ENCODE peak calls at places on chromosomes 1 and 21, in five cellular contexts. W is fibroblast of lung, D is BJ, Q is pancreas, Y is mesenchymal stem cell. K is an unnamed sample.

GRCh38 chr1:93033029-93033428 is 46.1 kb upstream of the MTF2 start:
- DNase-seq in D (no peak), W (no peak), Y (peak), Q (no peak), K (no peak)

GRCh38 chr1:202923533-202923932 is 3.5 kb downstream of the KLHL12 start:
- DNase-seq in Q (no peak), D (no peak), W (no peak), Y (no peak), K (no peak)

GRCh38 chr1:44270666-44271628 is 57.7 kb downstream of the DMAP1 start:
- DNase-seq in W (no peak), D (no peak), Q (no peak), Y (no peak), K (no peak)

GRCh38 chr21:44052830-44053226 is 40.7 kb downstream of the TRAPPC10 start:
- DNase-seq in Y (no peak), Q (peak), D (no peak), W (no peak), K (no peak)

GRCh38 chr1:41626146-41626545 is 141.7 kb upstream of the EDN2 start:
- DNase-seq in D (no peak), Y (no peak), Q (no peak), W (peak), K (no peak)

GRCh38 chr1:213110349-213111300 is 59.6 kb downstream of the RPS6KC1 start:
- DNase-seq in D (no peak), Y (no peak), W (no peak), Q (no peak), K (no peak)

GRCh38 chr1:22118291-22118992 is 24.5 kb downstream of the WNT4 start:
- DNase-seq in Y (no peak), W (no peak), D (no peak), Q (no peak), K (no peak)

GRCh38 chr1:243559575-243560172 is 290.4 kb downstream of the AKT3 start:
- DNase-seq in D (no peak), W (peak), Q (no peak), Y (peak), K (no peak)

GRCh38 chr1:219132939-219133338 is 40.7 kb upstream of the LYPLAL1 start:
- DNase-seq in W (no peak), Y (no peak), D (no peak), Q (no peak), K (no peak)

GRCh38 chr21:45379901-45380330 is 25.0 kb upstream of the COL18A1 start:
- DNase-seq in Q (no peak), D (no peak), W (no peak), Y (no peak), K (no peak)

GRCh38 chr21:46239817-46240325 is 11.3 kb upstream of the LSS start:
- DNase-seq in W (no peak), Q (no peak), Y (no peak), D (no peak), K (no peak)

GRCh38 chr21:17679002-17679600 is 66.4 kb upstream of the BTG3 start:
- DNase-seq in Y (peak), D (peak), W (peak), Q (no peak), K (peak)

GRCh38 chr1:106964505-106964904 is 92.0 kb upstream of the PRMT6 start:
- DNase-seq in D (no peak), Y (no peak), Q (no peak), W (no peak), K (no peak)

GRCh38 chr1:115474166-115474565 is 136.1 kb upstream of the NGF start:
- DNase-seq in D (no peak), Q (no peak), Y (no peak), W (no peak), K (no peak)

GRCh38 chr1:10979483-10979920 is 33.0 kb upstream of the TARDBP start:
- DNase-seq in Q (no peak), D (no peak), Y (no peak), W (peak), K (no peak)

GRCh38 chr1:66490817-66491216 is 43.1 kb upstream of the SGIP1 start:
- DNase-seq in Y (peak), W (no peak), Q (no peak), D (no peak), K (no peak)

GRCh38 chr1:204873176-204873575 is 2.5 kb downstream of the NFASC start:
- DNase-seq in D (no peak), Y (no peak), Q (no peak), W (no peak), K (no peak)

GRCh38 chr1:65197636-65198035 is 49.6 kb downstream of the AK4 start:
- DNase-seq in Y (no peak), D (no peak), W (no peak), Q (no peak), K (no peak)

GRCh38 chr1:228348708-228349467 is 57.7 kb downstream of the TRIM11 start:
- DNase-seq in Q (peak), W (no peak), Y (no peak), D (no peak), K (no peak)

GRCh38 chr1:60697204-60697994 is 385.0 kb upstream of the NFIA start:
- DNase-seq in D (no peak), Q (no peak), Y (no peak), W (peak), K (no peak)

GRCh38 chr1:192732787-192733186 is 76.1 kb upstream of the RGS2 start:
- DNase-seq in D (no peak), Q (no peak), Y (no peak), W (no peak), K (no peak)

GRCh38 chr1:159010398-159010797 is 691 bp downstream of the IFI16 start:
- DNase-seq in D (no peak), Q (no peak), W (no peak), Y (no peak), K (no peak)

GRCh38 chr1:30929135-30929889 is 20.8 kb upstream of the SDC3 start:
- DNase-seq in Y (peak), Q (no peak), W (peak), D (no peak), K (no peak)

DNA sequence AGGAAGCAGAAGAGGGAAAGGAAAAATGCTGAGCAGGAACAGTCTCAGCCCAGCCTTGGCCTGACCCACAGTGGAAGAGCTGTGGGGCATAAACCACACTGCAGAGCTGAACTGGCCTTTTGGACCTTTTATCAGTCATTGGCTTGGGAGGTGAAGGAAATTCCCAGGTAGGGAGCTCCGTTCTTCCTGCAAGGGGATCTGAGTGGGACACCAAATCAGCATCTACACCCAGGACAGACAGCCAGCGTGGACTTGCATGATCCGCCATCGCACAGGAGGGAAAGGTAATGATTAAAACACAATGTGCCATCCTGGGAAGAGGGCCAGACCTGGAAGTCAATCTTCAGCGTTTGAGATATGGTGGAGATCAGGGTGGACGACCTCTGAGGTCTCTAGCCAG is 1.2 kb upstream of the MTFR1L start:
- DNase-seq in Q (no peak), W (no peak), D (no peak), Y (no peak), K (no peak)
- H3K4me3 ChIP-seq in Q (no peak), W (no peak), D (no peak), Y (no peak), K (peak)

GRCh38 chr1:180225403-180225802 is 4.7 kb upstream of the LHX4 start:
- DNase-seq in Y (no peak), W (no peak), D (no peak), Q (no peak), K (no peak)

GRCh38 chr1:180230416-180230790 is 339 bp downstream of the LHX4 start:
- DNase-seq in Q (no peak), Y (no peak), D (no peak), W (no peak), K (no peak)

GRCh38 chr1:180229483-180230415 is at the start of gene LHX4:
- DNase-seq in W (peak), D (no peak), Y (peak), Q (peak), K (no peak)

GRCh38 chr1:180228648-180229482 is 1.2 kb upstream of the LHX4 start:
- DNase-seq in D (no peak), W (no peak), Q (no peak), Y (peak), K (no peak)

DNA sequence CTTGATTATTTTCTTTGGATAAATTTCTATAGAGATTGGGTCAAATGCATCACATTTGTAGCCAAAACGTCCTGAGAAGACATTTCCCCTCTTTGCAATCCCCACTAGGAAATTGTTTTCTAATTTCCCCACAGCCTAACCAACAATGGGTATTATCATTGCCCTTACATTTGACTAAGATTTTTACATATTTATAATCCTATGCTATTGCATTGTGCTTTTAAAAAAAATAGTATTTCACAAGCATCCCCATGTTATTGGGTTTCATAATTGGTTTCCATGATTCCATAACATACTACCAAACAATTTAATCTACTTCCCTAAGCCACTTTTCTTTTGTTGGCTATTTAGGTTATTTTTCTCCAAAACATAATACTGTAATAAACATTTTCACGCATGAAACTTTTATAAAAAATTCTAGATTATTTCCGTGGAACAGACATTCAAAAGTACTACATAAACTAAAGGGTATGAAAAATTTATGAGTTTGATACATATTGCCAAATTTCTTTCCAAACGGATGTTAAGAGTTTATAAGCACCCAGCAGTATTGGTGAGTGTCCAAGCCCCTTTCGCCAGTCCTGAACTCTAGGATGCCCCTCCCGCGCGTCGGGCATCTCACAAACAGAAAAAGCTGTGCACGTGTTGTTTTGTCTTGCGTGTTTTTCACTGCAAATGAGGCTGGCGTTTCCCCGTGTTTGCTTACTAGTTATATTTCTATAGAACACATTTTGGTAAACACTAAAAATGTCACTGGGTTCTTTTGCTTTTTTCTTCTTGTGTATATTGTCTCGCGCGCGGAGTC is 2.0 kb upstream of the LHX4 start:
- DNase-seq in D (no peak), W (no peak), Q (no peak), Y (no peak), K (no peak)
- H3K4me3 ChIP-seq in D (no peak), W (no peak), Q (no peak), Y (no peak), K (no peak)

GRCh38 chr21:41778974-41779600 is 12.2 kb upstream of the RIPK4 start:
- DNase-seq in Q (no peak), Y (no peak), D (no peak), W (no peak), K (no peak)

GRCh38 chr21:41779659-41780058 is 12.8 kb upstream of the RIPK4 start:
- DNase-seq in W (no peak), Q (no peak), Y (no peak), D (no peak), K (no peak)

GRCh38 chr21:41780337-41781046 is 13.6 kb upstream of the RIPK4 start:
- DNase-seq in Y (no peak), Q (no peak), W (no peak), D (no peak), K (no peak)

GRCh38 chr21:41776778-41777177 is 9.9 kb upstream of the RIPK4 start:
- DNase-seq in D (no peak), Q (no peak), W (no peak), Y (no peak), K (no peak)

GRCh38 chr21:41777934-41778815 is 11.3 kb upstream of the RIPK4 start:
- DNase-seq in Q (peak), Y (peak), D (no peak), W (peak), K (peak)
- H3K4me3 ChIP-seq in Q (no peak), Y (no peak), D (no peak), W (no peak), K (no peak)

DNA sequence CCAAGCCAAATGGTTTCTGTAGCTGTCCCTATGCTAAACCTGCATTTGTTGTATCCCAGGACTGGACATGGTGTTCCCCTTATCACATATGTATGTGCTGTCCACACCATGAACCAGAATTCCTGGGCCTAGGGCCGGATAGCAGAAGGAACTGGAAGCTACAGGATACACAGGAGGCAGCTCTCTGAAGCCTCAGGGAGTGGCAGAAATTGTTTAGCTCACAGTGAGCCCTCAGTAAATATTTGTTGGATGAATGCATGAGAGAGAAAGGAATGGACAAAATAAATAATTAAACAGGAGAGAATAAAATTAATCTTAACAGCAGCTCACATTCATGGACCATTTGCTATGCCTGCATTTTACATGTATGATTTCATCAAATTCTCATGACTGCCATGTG is 2.1 kb downstream of the NIPAL3 start:
- DNase-seq in Q (no peak), Y (peak), D (no peak), W (peak), K (no peak)
- H3K4me3 ChIP-seq in Q (no peak), Y (no peak), D (no peak), W (peak), K (peak)

GRCh38 chr1:53470584-53470983 is 11.4 kb downstream of the DMRTB1 start:
- DNase-seq in D (no peak), Y (no peak), Q (no peak), W (no peak), K (no peak)

GRCh38 chr1:53471000-53471399 is 11.8 kb downstream of the DMRTB1 start:
- DNase-seq in D (no peak), Y (no peak), W (no peak), Q (no peak), K (no peak)

GRCh38 chr1:53468374-53468773 is 9.2 kb downstream of the DMRTB1 start:
- DNase-seq in D (no peak), Y (no peak), W (no peak), Q (no peak), K (no peak)

GRCh38 chr1:53469373-53469772 is 10.2 kb downstream of the DMRTB1 start:
- DNase-seq in Y (no peak), D (no peak), Q (no peak), W (no peak), K (no peak)

DNA sequence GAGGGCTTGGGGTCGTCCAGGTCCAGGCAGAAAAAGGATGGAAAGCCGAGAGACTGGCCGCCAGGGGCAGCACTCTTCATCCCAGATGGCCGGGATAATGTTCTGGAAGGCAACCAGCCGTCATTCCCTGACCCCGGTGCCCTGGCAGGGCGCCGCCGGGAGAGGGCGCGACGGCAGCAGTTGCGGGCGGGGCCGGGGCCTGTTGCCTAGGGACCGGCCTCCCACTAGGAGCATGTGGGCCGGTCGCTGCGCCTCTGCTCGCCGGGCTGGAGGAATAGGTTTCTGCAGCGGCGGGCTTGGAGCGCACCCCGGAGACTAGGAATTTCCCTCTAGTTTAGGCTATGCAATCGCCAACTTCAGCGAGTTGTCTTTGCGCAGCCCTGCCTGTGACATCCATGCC is 11.0 kb downstream of the DMRTB1 start:
- DNase-seq in W (peak), Y (peak), Q (no peak), D (no peak), K (no peak)
- H3K4me3 ChIP-seq in W (no peak), Y (no peak), Q (no peak), D (no peak), K (no peak)

K was measured in AG04449.